ENCODE peak calls at places on chromosome 6, in nine cellular contexts. K is A673; E is right lobe of liver; L is ovary; F is CD4-positive, alpha-beta memory T cell; Q is SJCRH30; T is H1; J is hepatocyte; C is lower lobe of right lung. X is an unnamed sample. For H3K9me3, the result is how much of the 10 kb centered on the place peaks cover.

GRCh38 chr6:16747232-16748027 is 13.8 kb downstream of the ATXN1 start:
- DNase-seq in Q (no peak), K (peak), F (no peak), J (peak), L (no peak), E (no peak), C (no peak), T (no peak), X (no peak)

GRCh38 chr6:169452117-169452868 is 198.6 kb upstream of the THBS2 start:
- DNase-seq in Q (peak), K (peak), T (no peak), J (no peak), C (no peak), F (no peak), E (no peak), L (peak), X (no peak)

GRCh38 chr6:133099573-133099972 is 141.6 kb upstream of the EYA4 start:
- DNase-seq in T (no peak), E (no peak), C (no peak), J (no peak), F (no peak), Q (no peak), L (no peak), K (peak), X (no peak)

GRCh38 chr6:26216886-26217713 is 129.9 kb downstream of the HFE start:
- DNase-seq in L (peak), Q (peak), C (peak), F (no peak), T (peak), J (peak), E (peak), K (no peak), X (peak)

GRCh38 chr6:35757461-35758123 is 18.8 kb upstream of the CLPSL2 start:
- DNase-seq in Q (no peak), K (peak), F (no peak), J (peak), E (no peak), C (no peak), T (no peak), L (no peak), X (no peak)

GRCh38 chr6:33592595-33593413 is 12.7 kb upstream of the BAK1 start:
- DNase-seq in E (no peak), F (peak), T (peak), J (peak), K (no peak), L (peak), Q (no peak), C (peak), X (no peak)

GRCh38 chr6:55913213-55914195 is 38.1 kb upstream of the BMP5 start:
- DNase-seq in E (no peak), T (no peak), C (no peak), Q (peak), J (no peak), L (no peak), F (no peak), K (no peak), X (no peak)

GRCh38 chr6:111828799-111829198 is 44.5 kb downstream of the FYN start:
- DNase-seq in Q (no peak), F (no peak), E (no peak), J (no peak), K (no peak), T (no peak), L (no peak), C (no peak), X (no peak)

GRCh38 chr6:160252073-160252809 is 6.4 kb downstream of the SLC22A2 start:
- DNase-seq in K (no peak), J (no peak), T (no peak), F (no peak), C (no peak), L (no peak), Q (no peak), E (no peak), X (no peak)

GRCh38 chr6:41156771-41157170 is 2.6 kb upstream of the TREML1 start:
- DNase-seq in C (no peak), J (no peak), K (no peak), E (no peak), Q (no peak), T (no peak), F (no peak), L (no peak), X (no peak)

GRCh38 chr6:136148523-136148922 is 101.6 kb downstream of the MTFR2 start:
- DNase-seq in E (no peak), Q (no peak), F (no peak), K (no peak), L (no peak), J (no peak), C (no peak), T (no peak), X (no peak)

GRCh38 chr6:89708316-89708715 is 69.8 kb upstream of the LYRM2 start:
- DNase-seq in E (no peak), L (no peak), F (no peak), T (no peak), J (peak), Q (no peak), K (no peak), C (no peak), X (no peak)

GRCh38 chr6:34315780-34316179 is 67.0 kb upstream of the SMIM29 start:
- DNase-seq in E (no peak), L (no peak), F (no peak), K (no peak), T (no peak), J (no peak), C (no peak), Q (no peak), X (no peak)

GRCh38 chr6:105902401-105903031 is 183.6 kb upstream of the PRDM1 start:
- DNase-seq in T (no peak), F (no peak), E (no peak), C (no peak), L (no peak), J (no peak), K (no peak), Q (no peak), X (no peak)

GRCh38 chr6:169076240-169076639 is 177.4 kb downstream of the THBS2 start:
- DNase-seq in T (no peak), Q (no peak), F (no peak), C (no peak), K (no peak), J (no peak), L (no peak), E (no peak), X (no peak)

GRCh38 chr6:14730654-14731053 is 515.2 kb upstream of the JARID2 start:
- DNase-seq in L (no peak), Q (no peak), F (no peak), E (no peak), K (no peak), J (no peak), C (no peak), T (no peak), X (no peak)

GRCh38 chr6:84027340-84028183 is 6.0 kb upstream of the MRAP2 start:
- DNase-seq in J (peak), F (no peak), K (peak), E (no peak), L (peak), C (no peak), T (no peak), Q (peak), X (peak)

GRCh38 chr6:157317129-157317814 is 6.0 kb downstream of the TMEM242 start:
- DNase-seq in L (peak), Q (no peak), C (no peak), F (no peak), T (no peak), K (peak), J (peak), E (peak), X (peak)

GRCh38 chr6:160992323-160993314 is 1.1 kb downstream of the MAP3K4 start:
- DNase-seq in Q (peak), T (peak), K (peak), L (peak), F (peak), E (no peak), C (no peak), J (peak), X (peak)

GRCh38 chr6:106972500-106972899 is 2.0 kb downstream of the CD24 start:
- DNase-seq in E (no peak), C (no peak), T (no peak), K (no peak), Q (no peak), F (no peak), J (peak), L (no peak), X (no peak)

GRCh38 chr6:11575408-11576033 is 38.0 kb downstream of the TMEM170B start:
- DNase-seq in L (no peak), Q (peak), K (peak), J (peak), F (peak), E (no peak), T (peak), C (no peak), X (peak)

GRCh38 chr6:3687847-3688246 is 63.7 kb downstream of the PXDC1 start:
- DNase-seq in J (no peak), T (no peak), C (no peak), L (no peak), E (no peak), Q (no peak), F (no peak), K (no peak), X (peak)

GRCh38 chr6:2482773-2483172 is 237.4 kb upstream of the GMDS start:
- DNase-seq in L (no peak), Q (no peak), F (no peak), J (no peak), T (no peak), E (no peak), C (no peak), K (no peak), X (no peak)

GRCh38 chr6:68575765-68576439 is 59.2 kb upstream of the ADGRB3 start:
- DNase-seq in Q (peak), L (no peak), F (no peak), J (peak), E (no peak), K (peak), C (peak), T (peak), X (peak)

GRCh38 chr6:169185692-169186485 is 67.8 kb downstream of the THBS2 start:
- DNase-seq in Q (peak), F (no peak), E (no peak), T (no peak), K (no peak), J (no peak), C (no peak), L (no peak), X (no peak)

GRCh38 chr6:134512946-134513345 is 195.0 kb upstream of the SGK1 start:
- DNase-seq in J (no peak), C (peak), E (peak), Q (no peak), T (no peak), L (no peak), F (no peak), K (peak), X (no peak)

GRCh38 chr6:165308926-165309731 is at the start of gene C6orf118:
- DNase-seq in T (peak), F (no peak), Q (peak), C (peak), E (peak), J (peak), L (peak), K (peak), X (peak)

GRCh38 chr6:25193147-25193864 is 85.9 kb upstream of the CARMIL1 start:
- DNase-seq in E (no peak), F (no peak), L (peak), C (no peak), T (no peak), J (peak), K (peak), Q (no peak), X (peak)

GRCh38 chr6:100553243-100553642 is 88.5 kb upstream of the SIM1 start:
- DNase-seq in F (no peak), L (no peak), E (no peak), K (no peak), Q (no peak), C (no peak), T (no peak), J (no peak), X (no peak)

GRCh38 chr6:100549406-100550167 is 84.9 kb upstream of the SIM1 start:
- DNase-seq in E (no peak), J (no peak), Q (no peak), L (no peak), K (no peak), F (no peak), C (no peak), T (no peak), X (no peak)

GRCh38 chr6:100559859-100560258 is 95.1 kb upstream of the SIM1 start:
- DNase-seq in C (no peak), E (no peak), Q (no peak), T (no peak), J (no peak), L (no peak), K (no peak), F (no peak), X (no peak)

DNA sequence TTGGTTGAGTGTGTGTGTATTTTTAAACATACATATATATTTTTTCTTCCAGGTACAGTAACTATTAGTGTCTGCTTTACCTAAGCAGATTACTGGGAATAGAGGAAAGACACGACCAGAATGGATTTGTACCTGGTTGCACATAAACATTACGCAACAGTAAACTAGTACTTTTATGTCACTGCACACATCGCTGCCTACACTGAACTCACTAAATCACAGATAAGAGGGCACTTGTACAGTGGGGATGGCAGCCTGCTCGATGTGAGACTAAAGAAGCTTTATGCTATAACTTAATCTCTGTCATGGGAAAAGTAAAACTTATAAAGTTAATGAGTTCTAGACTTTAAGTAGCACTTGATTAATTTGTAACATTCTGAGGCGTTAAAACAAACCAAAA is 89.5 kb upstream of the SIM1 start:
- DNase-seq in T (no peak), C (no peak), F (no peak), J (peak), L (no peak), Q (no peak), E (no peak), K (no peak), X (peak)
- H3K9me3 ChIP-seq in T (under half), C (under half), F (under half), J (under half), L (under half), Q (under half), E (under half), K (under half), X (under half)

DNA sequence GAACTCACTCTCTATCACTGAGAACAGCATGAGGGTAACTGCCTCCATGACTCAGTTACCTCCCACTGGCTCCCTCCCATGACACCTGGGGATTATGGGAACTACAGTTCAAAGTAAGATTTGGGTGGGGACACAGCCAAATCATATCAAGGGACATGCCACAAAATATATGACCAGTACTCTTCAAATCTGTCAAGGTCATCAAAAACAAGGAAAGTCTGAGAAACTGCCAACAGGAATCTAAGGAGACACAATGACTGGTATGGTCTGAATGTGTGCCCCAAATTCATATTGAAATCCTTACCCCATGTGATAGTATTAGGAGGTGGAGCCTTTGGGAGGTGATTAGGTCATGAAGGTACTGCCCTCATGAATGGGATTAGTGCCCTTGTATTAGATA is 258.8 kb downstream of the TPBG start:
- DNase-seq in K (no peak), T (no peak), L (no peak), C (no peak), J (no peak), E (no peak), F (no peak), Q (no peak), X (no peak)
- H3K4me3 ChIP-seq in K (no peak), T (no peak), L (no peak), C (no peak), J (no peak), E (no peak), F (no peak), Q (no peak), X (no peak)

DNA sequence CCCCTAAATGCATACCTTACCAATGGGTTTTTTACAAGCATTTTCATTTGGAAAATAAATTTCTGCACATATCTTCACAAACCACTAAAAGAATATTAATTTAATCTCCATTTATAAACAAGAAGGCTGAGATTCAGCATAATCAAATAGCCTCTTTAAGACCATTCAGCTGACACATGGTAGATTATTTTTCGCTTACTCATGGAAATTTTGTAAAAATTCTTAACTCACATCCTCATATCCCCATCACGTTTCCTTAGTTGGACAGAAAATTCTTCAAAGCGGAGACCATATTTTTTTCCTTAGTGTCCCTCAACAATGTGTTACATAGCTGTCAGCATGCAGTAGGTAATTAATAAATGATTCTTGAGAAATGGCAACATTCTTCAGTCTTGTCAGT is 439.6 kb upstream of the PTCHD4 start:
- DNase-seq in C (no peak), F (no peak), E (no peak), L (no peak), Q (no peak), T (no peak), J (no peak), K (no peak), X (no peak)
- H3K9me3 ChIP-seq in C (under half), F (under half), E (under half), L (under half), Q (under half), T (under half), J (under half), K (under half), X (under half)

GRCh38 chr6:7540595-7540994 is 876 bp upstream of the DSP start:
- DNase-seq in F (no peak), E (no peak), C (peak), T (no peak), Q (no peak), K (no peak), L (no peak), J (peak), X (no peak)
- H3K4me3 ChIP-seq in F (no peak), E (peak), C (peak), T (peak), Q (no peak), K (no peak), L (no peak), J (peak), X (no peak)

DNA sequence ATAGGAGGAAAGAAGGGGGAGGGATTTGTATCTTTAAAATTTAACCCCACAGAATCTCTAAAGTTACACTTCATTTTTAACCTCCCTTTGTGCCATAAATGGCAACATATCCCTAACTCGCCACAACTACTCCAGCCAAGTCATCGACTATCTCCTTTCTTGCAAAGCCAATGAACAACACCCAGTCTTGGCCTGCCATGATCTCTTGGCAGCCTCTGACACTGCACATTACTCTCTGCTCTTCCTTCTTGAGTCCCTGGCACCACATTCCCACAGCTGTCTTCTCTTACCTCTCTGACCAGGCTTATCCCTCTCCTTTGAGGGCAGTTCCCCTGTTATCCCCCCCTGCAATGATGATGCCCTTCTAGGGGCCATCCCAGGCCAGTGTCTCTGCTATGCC is 42.5 kb downstream of the MBOAT1 start:
- DNase-seq in C (no peak), J (no peak), K (no peak), T (no peak), L (no peak), Q (no peak), F (no peak), E (no peak), X (no peak)
- H3K9me3 ChIP-seq in C (under half), J (under half), K (under half), T (under half), L (under half), Q (under half), F (under half), E (under half), X (under half)

DNA sequence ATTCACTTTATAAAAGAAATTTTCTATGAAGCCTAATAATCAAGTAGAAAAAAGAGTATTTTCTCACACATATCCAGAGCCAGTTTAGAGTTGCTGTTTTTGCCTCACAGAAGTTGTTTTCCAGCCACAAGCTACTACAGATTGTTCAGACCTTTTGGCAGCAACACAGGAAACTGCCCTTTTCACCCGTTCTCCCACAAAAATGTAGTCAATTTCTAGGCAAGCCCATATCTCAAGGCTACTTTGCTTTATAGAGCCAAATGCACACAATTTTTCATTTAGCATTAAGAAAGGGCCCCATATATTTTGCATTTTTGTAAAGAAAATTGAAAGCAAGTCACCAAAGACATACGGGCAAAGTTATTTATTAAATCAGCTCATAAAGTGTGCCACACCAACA is 49.5 kb downstream of the EPB41L2 start:
- DNase-seq in K (peak), C (no peak), E (no peak), Q (peak), F (no peak), L (peak), J (no peak), T (no peak), X (no peak)
- H3K4me3 ChIP-seq in K (peak), C (no peak), E (peak), Q (no peak), F (no peak), L (no peak), J (no peak), T (no peak), X (no peak)

GRCh38 chr6:1336246-1336843 is 24.4 kb downstream of the FOXQ1 start:
- DNase-seq in E (peak), Q (no peak), C (no peak), K (no peak), F (no peak), L (no peak), J (peak), T (no peak), X (no peak)
- H3K9me3 ChIP-seq in E (under half), Q (under half), C (under half), K (under half), F (under half), L (under half), J (under half), T (under half), X (under half)

GRCh38 chr6:63573140-63573898 is 1.0 kb downstream of the LOC128125822 start:
- DNase-seq in K (peak), E (peak), C (peak), L (peak), T (peak), Q (peak), J (peak), F (peak), X (peak)

GRCh38 chr6:63572733-63573139 is 456 bp downstream of the LOC128125822 start:
- DNase-seq in E (no peak), K (no peak), L (no peak), Q (no peak), J (peak), T (peak), F (no peak), C (no peak), X (no peak)

GRCh38 chr6:63573899-63574553 is 1.7 kb downstream of the LOC128125822 start:
- DNase-seq in K (peak), F (peak), J (peak), Q (peak), C (no peak), E (no peak), T (no peak), L (no peak), X (peak)

GRCh38 chr6:63576147-63576772 is 4.0 kb downstream of the LOC128125822 start:
- DNase-seq in T (no peak), C (no peak), J (no peak), E (no peak), K (no peak), L (no peak), Q (no peak), F (no peak), X (no peak)

GRCh38 chr6:63574554-63574900 is 2.2 kb downstream of the LOC128125822 start:
- DNase-seq in C (no peak), L (no peak), E (no peak), F (no peak), Q (no peak), J (no peak), T (no peak), K (no peak), X (no peak)
- H3K4me3 ChIP-seq in C (peak), L (peak), E (peak), F (peak), Q (peak), J (peak), T (peak), K (peak), X (peak)

DNA sequence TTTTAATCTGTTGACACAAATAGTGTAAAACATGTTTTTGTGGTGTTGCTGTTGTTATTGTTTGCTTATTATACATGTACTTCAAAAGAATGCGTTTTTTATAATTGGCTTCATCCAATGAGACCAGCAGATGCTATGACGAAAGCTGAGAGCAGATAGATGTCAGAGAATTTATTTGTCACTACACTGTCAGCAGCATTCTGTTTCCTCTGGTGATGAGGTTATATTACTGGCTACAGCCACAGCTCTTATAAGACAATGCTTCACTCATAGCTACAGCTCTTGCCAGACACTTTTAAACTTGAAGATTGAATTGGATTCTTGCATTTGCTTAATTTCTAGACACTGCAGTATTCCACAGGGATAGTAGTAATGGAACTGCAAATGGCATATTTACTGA is 860.5 kb downstream of the TBC1D32 start:
- DNase-seq in E (no peak), T (no peak), J (no peak), Q (no peak), L (no peak), F (no peak), K (no peak), C (no peak), X (no peak)
- H3K9me3 ChIP-seq in E (under half), T (under half), J (under half), Q (under half), L (under half), F (under half), K (under half), C (under half), X (under half)